ENCODE peak calls at places on chromosomes 1 and 21, in four cellular contexts. One of them, this sample, is unnamed.

GRCh38 chr1:210691039-210691438 is 362.3 kb downstream of the HHAT start:
- DNase-seq in mammary epithelial cell: no peak
- DNase-seq in tibial artery: no peak
- DNase-seq in hepatocyte: no peak
- DNase-seq in this sample: no peak

GRCh38 chr1:180155202-180155682 is 573 bp downstream of the QSOX1 start:
- DNase-seq in tibial artery: peak; percentile 31
- DNase-seq in hepatocyte: no peak
- DNase-seq in mammary epithelial cell: no peak
- DNase-seq in this sample: no peak

GRCh38 chr1:110281363-110282290 is 57.5 kb upstream of the RBM15 start:
- DNase-seq in hepatocyte: no peak
- DNase-seq in tibial artery: no peak
- DNase-seq in mammary epithelial cell: no peak
- DNase-seq in this sample: no peak

GRCh38 chr1:116498789-116499628 is 71.8 kb downstream of the CD58 start:
- DNase-seq in mammary epithelial cell: peak; percentile 60
- DNase-seq in tibial artery: no peak
- DNase-seq in hepatocyte: peak; percentile 85
- DNase-seq in this sample: peak; percentile 63

GRCh38 chr1:224637936-224638335 is 21.8 kb downstream of the CNIH3 start:
- DNase-seq in tibial artery: no peak
- DNase-seq in mammary epithelial cell: no peak
- DNase-seq in hepatocyte: no peak
- DNase-seq in this sample: no peak

GRCh38 chr1:145857170-145857569 is 1.7 kb downstream of the PIAS3 start:
- DNase-seq in mammary epithelial cell: no peak
- DNase-seq in tibial artery: no peak
- DNase-seq in hepatocyte: no peak
- DNase-seq in this sample: no peak

GRCh38 chr1:34591751-34592629 is 162.9 kb upstream of the GJB5 start:
- DNase-seq in mammary epithelial cell: no peak
- DNase-seq in hepatocyte: no peak
- DNase-seq in tibial artery: no peak
- DNase-seq in this sample: no peak

GRCh38 chr1:163071381-163072255 is 2.5 kb downstream of the RGS4 start:
- DNase-seq in tibial artery: peak; percentile 58
- DNase-seq in hepatocyte: peak; percentile 77
- DNase-seq in mammary epithelial cell: peak; percentile 87
- DNase-seq in this sample: peak; percentile 94

GRCh38 chr1:162389971-162390370 is 8.4 kb downstream of the C1orf226 start:
- DNase-seq in mammary epithelial cell: no peak
- DNase-seq in hepatocyte: no peak
- DNase-seq in tibial artery: no peak
- DNase-seq in this sample: no peak

GRCh38 chr1:25501235-25502058 is 42.0 kb upstream of the LDLRAP1 start:
- DNase-seq in hepatocyte: peak; percentile 77
- DNase-seq in mammary epithelial cell: peak; percentile 19
- DNase-seq in tibial artery: no peak
- DNase-seq in this sample: peak; percentile 73
- TF ChIP-seq CTCF in hepatocyte: peak; percentile 36
- TF ChIP-seq CTCF in mammary epithelial cell: no peak
- TF ChIP-seq CTCF in tibial artery: no peak
- TF ChIP-seq CTCF in this sample: peak; percentile 31

GRCh38 chr1:56200446-56200845 is 378.9 kb downstream of the PLPP3 start:
- DNase-seq in mammary epithelial cell: no peak
- DNase-seq in tibial artery: no peak
- DNase-seq in hepatocyte: peak; percentile 35
- DNase-seq in this sample: peak; percentile 31

GRCh38 chr1:56202743-56203142 is 376.6 kb downstream of the PLPP3 start:
- DNase-seq in mammary epithelial cell: peak; percentile 15
- DNase-seq in hepatocyte: peak; percentile 16
- DNase-seq in tibial artery: no peak
- DNase-seq in this sample: peak; percentile 13

GRCh38 chr1:56202186-56202585 is 377.2 kb downstream of the PLPP3 start:
- DNase-seq in hepatocyte: no peak
- DNase-seq in mammary epithelial cell: peak; percentile 68
- DNase-seq in tibial artery: no peak
- DNase-seq in this sample: peak; percentile 46

GRCh38 chr1:56199060-56199459 is 380.3 kb downstream of the PLPP3 start:
- DNase-seq in tibial artery: no peak
- DNase-seq in mammary epithelial cell: no peak
- DNase-seq in hepatocyte: no peak
- DNase-seq in this sample: no peak

DNA sequence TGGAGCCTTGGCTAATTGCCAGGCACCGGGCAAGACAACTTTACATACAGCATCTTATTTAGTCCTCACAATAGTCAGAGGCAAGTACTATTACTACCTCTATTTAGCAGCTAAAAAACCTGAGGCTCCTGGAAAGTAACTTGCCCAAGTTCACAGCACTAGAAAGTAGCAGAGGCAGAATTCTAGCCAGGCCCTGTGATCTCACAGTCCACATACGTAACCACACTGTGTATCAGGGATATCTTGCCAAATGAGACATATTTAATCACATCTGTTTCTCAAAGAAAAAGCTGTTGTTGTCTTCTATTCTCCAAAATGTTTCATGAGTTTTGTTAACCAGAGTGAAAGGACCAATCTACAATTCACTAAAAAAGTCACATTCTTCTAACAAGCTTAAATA is 378.4 kb downstream of the PLPP3 start:
- DNase-seq in hepatocyte: no peak
- DNase-seq in tibial artery: no peak
- DNase-seq in mammary epithelial cell: no peak
- DNase-seq in this sample: no peak
- H3K27me3 ChIP-seq in hepatocyte: no peaks in the 10 kb centered on the region
- H3K27me3 ChIP-seq in tibial artery: no peaks in the 10 kb centered on the region
- H3K27me3 ChIP-seq in mammary epithelial cell: no peaks in the 10 kb centered on the region
- H3K27me3 ChIP-seq in this sample: peaks cover 2% of the 10 kb centered on the region

DNA sequence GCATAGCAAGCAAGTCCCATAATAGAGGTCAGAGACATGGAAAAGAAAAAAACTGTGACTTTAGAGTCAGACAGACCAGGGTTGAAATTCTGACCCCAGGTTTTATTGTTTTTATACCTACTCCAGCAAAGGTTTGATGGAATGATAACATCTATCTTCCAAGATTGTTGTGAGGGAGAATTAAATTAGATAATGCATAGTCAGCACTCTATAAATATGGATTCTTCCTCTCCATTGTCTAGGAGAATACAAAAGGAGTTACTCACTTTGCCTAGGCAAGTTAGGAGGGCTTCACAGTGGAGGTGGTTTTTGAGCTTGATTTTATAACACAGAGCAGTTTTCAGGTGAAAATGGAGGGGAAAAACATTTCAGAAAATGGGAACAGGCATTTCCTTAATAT is 46.9 kb downstream of the KIRREL1 start:
- DNase-seq in mammary epithelial cell: no peak
- DNase-seq in tibial artery: no peak
- DNase-seq in hepatocyte: no peak
- DNase-seq in this sample: no peak
- TF ChIP-seq CTCF in mammary epithelial cell: no peak
- TF ChIP-seq CTCF in tibial artery: no peak
- TF ChIP-seq CTCF in hepatocyte: no peak
- TF ChIP-seq CTCF in this sample: no peak

GRCh38 chr1:118973032-118973431 is 15.1 kb downstream of the TBX15 start:
- DNase-seq in tibial artery: no peak
- DNase-seq in hepatocyte: no peak
- DNase-seq in mammary epithelial cell: no peak
- DNase-seq in this sample: no peak

GRCh38 chr1:118977591-118977990 is 10.6 kb downstream of the TBX15 start:
- DNase-seq in hepatocyte: no peak
- DNase-seq in tibial artery: no peak
- DNase-seq in mammary epithelial cell: no peak
- DNase-seq in this sample: no peak

GRCh38 chr1:118970451-118970850 is 17.7 kb downstream of the TBX15 start:
- DNase-seq in tibial artery: no peak
- DNase-seq in mammary epithelial cell: no peak
- DNase-seq in hepatocyte: no peak
- DNase-seq in this sample: no peak

GRCh38 chr1:118974641-118975040 is 13.5 kb downstream of the TBX15 start:
- DNase-seq in hepatocyte: no peak
- DNase-seq in mammary epithelial cell: no peak
- DNase-seq in tibial artery: no peak
- DNase-seq in this sample: no peak

DNA sequence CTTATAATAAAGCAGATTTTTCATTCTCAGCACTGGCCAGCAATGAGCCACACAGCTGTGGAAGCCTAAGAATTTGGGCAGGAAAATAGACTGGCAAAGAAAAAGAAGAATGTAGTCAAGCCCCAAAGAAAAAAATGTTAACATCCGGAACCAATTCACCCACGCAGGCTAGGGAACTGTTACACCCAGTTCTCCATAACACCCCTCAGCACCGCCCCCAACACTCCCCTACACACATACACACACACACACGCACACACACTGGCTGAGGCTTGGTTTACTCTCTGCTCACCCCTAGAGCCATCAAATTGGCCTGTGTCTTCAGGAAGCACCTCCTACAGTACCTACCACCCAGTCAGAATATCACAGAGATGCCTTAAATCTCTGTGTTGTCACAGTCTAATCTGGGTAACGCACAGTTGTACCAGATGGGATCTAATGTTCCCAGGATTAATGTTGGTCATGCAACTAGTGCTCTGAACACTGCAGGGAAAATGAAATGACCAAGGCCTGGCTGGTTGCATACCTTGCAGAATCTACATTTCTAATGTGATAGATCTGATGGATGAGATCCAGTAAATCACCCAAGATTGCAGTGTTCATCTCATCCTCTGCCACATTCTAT is 14.5 kb downstream of the TBX15 start:
- DNase-seq in tibial artery: peak; percentile 59
- DNase-seq in hepatocyte: no peak
- DNase-seq in mammary epithelial cell: no peak
- DNase-seq in this sample: no peak
- H3K27me3 ChIP-seq in tibial artery: no peaks in the 10 kb centered on the region
- H3K27me3 ChIP-seq in hepatocyte: peaks cover 52% of the 10 kb centered on the region
- H3K27me3 ChIP-seq in mammary epithelial cell: peaks cover 9% of the 10 kb centered on the region
- H3K27me3 ChIP-seq in this sample: peaks cover 5% of the 10 kb centered on the region

DNA sequence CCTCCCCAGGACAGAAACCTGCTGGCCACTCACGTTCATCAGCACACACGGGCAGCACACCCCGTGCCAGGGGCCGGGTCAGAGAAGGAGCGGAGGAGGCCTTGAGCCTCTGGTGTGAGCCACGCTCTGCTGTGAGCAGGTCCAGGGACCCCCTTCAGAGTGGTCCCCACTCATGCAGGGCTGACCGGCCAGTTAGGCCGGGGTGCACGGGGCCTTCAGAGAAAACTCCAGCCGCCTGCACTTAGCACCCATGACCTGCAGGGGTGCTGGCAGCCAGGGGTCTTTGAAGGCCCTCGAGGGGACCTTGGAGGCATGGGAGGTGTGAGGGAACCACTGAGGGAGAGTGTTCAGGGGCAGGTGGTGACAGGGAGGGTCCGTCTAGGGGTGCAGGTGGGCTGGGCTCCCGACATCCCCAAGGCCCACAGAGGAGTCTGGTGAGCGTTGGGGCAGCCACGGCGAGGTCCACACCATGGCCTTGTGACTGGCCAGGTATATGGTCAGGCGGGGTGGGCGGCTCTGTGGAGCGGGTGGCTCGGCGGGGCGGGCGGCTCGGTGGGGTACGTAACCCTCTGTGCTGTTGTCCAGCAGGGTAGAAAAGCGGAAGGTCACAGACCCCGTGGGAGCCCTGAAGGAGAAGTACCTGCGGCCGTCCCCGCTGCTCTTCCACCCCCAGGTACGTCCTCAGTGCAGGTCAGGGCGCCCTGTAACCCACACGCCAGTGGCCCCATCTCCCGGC is 40.3 kb upstream of the ARHGEF16 start:
- DNase-seq in hepatocyte: no peak
- DNase-seq in tibial artery: no peak
- DNase-seq in mammary epithelial cell: no peak
- DNase-seq in this sample: no peak
- TF ChIP-seq CTCF in hepatocyte: no peak
- TF ChIP-seq CTCF in tibial artery: no peak
- TF ChIP-seq CTCF in mammary epithelial cell: no peak
- TF ChIP-seq CTCF in this sample: no peak

GRCh38 chr1:184189361-184189760 is 137.8 kb downstream of the TSEN15 start:
- DNase-seq in mammary epithelial cell: no peak
- DNase-seq in hepatocyte: no peak
- DNase-seq in tibial artery: no peak
- DNase-seq in this sample: no peak
- H3K27me3 ChIP-seq in mammary epithelial cell: no peaks in the 10 kb centered on the region
- H3K27me3 ChIP-seq in hepatocyte: peaks cover 5% of the 10 kb centered on the region
- H3K27me3 ChIP-seq in tibial artery: no peaks in the 10 kb centered on the region
- H3K27me3 ChIP-seq in this sample: peaks cover 2% of the 10 kb centered on the region

GRCh38 chr21:32790626-32791025 is 19.1 kb upstream of the PAXBP1 start:
- DNase-seq in hepatocyte: no peak
- DNase-seq in mammary epithelial cell: no peak
- DNase-seq in tibial artery: no peak
- DNase-seq in this sample: no peak
- TF ChIP-seq CTCF in hepatocyte: no peak
- TF ChIP-seq CTCF in mammary epithelial cell: no peak
- TF ChIP-seq CTCF in tibial artery: no peak
- TF ChIP-seq CTCF in this sample: no peak

GRCh38 chr1:196655494-196655893 is 3.7 kb downstream of the CFH start:
- DNase-seq in hepatocyte: no peak
- DNase-seq in tibial artery: no peak
- DNase-seq in mammary epithelial cell: no peak
- DNase-seq in this sample: no peak
- H3K27me3 ChIP-seq in hepatocyte: no peaks in the 10 kb centered on the region
- H3K27me3 ChIP-seq in tibial artery: no peaks in the 10 kb centered on the region
- H3K27me3 ChIP-seq in mammary epithelial cell: no peaks in the 10 kb centered on the region
- H3K27me3 ChIP-seq in this sample: no peaks in the 10 kb centered on the region

GRCh38 chr1:93820554-93821411 is 58.2 kb downstream of the DNTTIP2 start:
- DNase-seq in hepatocyte: no peak
- DNase-seq in tibial artery: no peak
- DNase-seq in mammary epithelial cell: no peak
- DNase-seq in this sample: no peak

GRCh38 chr1:93817819-93818569 is 61.0 kb downstream of the DNTTIP2 start:
- DNase-seq in hepatocyte: no peak
- DNase-seq in mammary epithelial cell: peak; percentile 77
- DNase-seq in tibial artery: no peak
- DNase-seq in this sample: peak; percentile 65

GRCh38 chr1:93816970-93817738 is 61.9 kb downstream of the DNTTIP2 start:
- DNase-seq in mammary epithelial cell: no peak
- DNase-seq in hepatocyte: peak; percentile 48
- DNase-seq in tibial artery: peak; percentile 26
- DNase-seq in this sample: peak; percentile 20

GRCh38 chr1:93815738-93816110 is 63.3 kb downstream of the DNTTIP2 start:
- DNase-seq in hepatocyte: no peak
- DNase-seq in mammary epithelial cell: no peak
- DNase-seq in tibial artery: no peak
- DNase-seq in this sample: peak; percentile 40

DNA sequence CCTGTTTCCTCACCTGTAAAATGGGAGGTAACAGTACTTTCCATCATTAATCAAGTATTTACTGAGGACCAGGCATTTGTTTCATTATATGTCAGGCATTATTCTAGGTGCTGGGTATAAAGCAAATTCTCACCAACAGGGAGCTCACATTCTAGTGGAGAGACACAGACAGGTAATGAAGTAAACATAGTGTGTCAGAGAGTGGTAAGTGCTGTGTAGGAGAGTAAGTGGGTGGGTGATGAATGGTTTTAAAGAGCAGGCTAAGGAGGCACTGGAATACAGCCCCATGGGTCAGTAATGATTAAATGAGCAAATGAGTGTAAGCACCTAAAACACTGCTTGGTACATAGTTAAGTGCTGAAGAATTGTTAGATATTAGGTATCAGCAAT is 60.4 kb downstream of the DNTTIP2 start:
- DNase-seq in hepatocyte: no peak
- DNase-seq in mammary epithelial cell: no peak
- DNase-seq in tibial artery: no peak
- DNase-seq in this sample: peak; percentile 52
- TF ChIP-seq CTCF in hepatocyte: no peak
- TF ChIP-seq CTCF in mammary epithelial cell: no peak
- TF ChIP-seq CTCF in tibial artery: no peak
- TF ChIP-seq CTCF in this sample: no peak